ENCODE peak calls at places on chromosomes 2 and 18, in four cellular contexts. G is HCT116, H is neural progenitor cell, F is GM23338. B is an unnamed sample. For H3K79me2, the result is how much of the 10 kb centered on the place peaks cover.

GRCh38 chr2:150063432-150063889 is 424.0 kb downstream of the RND3 start:
- DNase-seq in G (no peak), H (no peak), F (no peak), B (no peak)

GRCh38 chr2:165803123-165803760 is 9.2 kb upstream of the GALNT3 start:
- DNase-seq in G (no peak), H (no peak), F (no peak), B (no peak)

GRCh38 chr18:23071285-23071684 is 64.0 kb upstream of the CABLES1 start:
- DNase-seq in G (no peak), H (no peak), F (no peak), B (peak)

GRCh38 chr18:24063121-24063731 is 48.7 kb downstream of the TTC39C start:
- DNase-seq in G (peak), H (no peak), F (no peak), B (no peak)

GRCh38 chr18:77191241-77191751 is 58.4 kb upstream of the GALR1 start:
- DNase-seq in G (no peak), H (peak), F (no peak), B (no peak)

GRCh38 chr2:220445429-220446105 is 818.1 kb downstream of the SLC4A3 start:
- DNase-seq in G (no peak), H (no peak), F (no peak), B (no peak)

GRCh38 chr2:60525859-60526258 is 27.6 kb downstream of the BCL11A start:
- DNase-seq in G (no peak), H (no peak), F (no peak), B (no peak)

GRCh38 chr2:196268022-196268421 is 96.6 kb upstream of the STK17B start:
- DNase-seq in G (no peak), H (no peak), F (no peak), B (no peak)

GRCh38 chr18:32469190-32469611 is 1.5 kb downstream of the GAREM1 start:
- DNase-seq in G (peak), H (peak), F (no peak), B (peak)

GRCh38 chr2:34806396-34806795 is 1207.3 kb upstream of the FAM98A start:
- DNase-seq in G (no peak), H (no peak), F (no peak), B (no peak)

GRCh38 chr2:12326449-12327190 is 390.1 kb upstream of the TRIB2 start:
- DNase-seq in G (no peak), H (peak), F (peak), B (no peak)

GRCh38 chr2:60843006-60843405 is 38.4 kb upstream of the REL start:
- DNase-seq in G (no peak), H (no peak), F (no peak), B (no peak)

GRCh38 chr18:70491734-70492348 is 203.0 kb downstream of the SOCS6 start:
- DNase-seq in G (peak), H (peak), F (peak), B (peak)

DNA sequence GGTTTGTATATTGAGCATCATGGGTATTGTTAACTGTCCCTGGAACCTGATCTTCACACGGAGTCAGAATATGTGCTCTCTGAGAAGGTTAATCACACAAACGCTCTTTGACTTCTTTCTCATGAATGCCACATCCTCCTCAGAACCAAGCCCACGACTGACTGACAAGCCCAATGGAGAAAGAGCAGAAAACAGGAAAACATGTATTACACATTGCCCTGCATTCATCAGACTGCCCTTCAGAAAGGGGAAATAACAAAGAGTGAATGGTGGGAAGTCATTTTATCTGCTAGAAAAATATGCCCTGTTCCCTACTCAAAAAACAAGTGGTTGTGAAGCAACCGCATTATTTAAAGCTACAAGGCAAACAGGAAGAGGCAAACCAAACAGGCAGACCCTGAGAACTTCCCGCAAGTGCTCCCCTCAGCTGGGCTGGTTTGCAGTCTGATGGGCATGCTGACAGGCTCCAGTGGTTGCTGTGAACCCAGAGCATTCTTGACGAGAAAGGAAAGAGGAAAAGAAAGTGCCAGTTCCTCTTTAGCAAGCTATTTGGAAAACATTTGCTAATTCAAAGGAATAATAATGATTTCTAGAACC is 172.9 kb upstream of the SETBP1 start:
- DNase-seq in G (no peak), H (no peak), F (no peak), B (no peak)
- TF ChIP-seq EZH2phosphoT487 in G (no peak), H (no peak), F (no peak), B (no peak)

GRCh38 chr2:122447237-122447636 is 691.8 kb downstream of the TSN start:
- DNase-seq in G (no peak), H (no peak), F (no peak), B (no peak)
- H3K79me2 ChIP-seq in G (under half), H (under half), F (under half), B (under half)

GRCh38 chr2:234963785-234964615 is 12.2 kb downstream of the SH3BP4 start:
- DNase-seq in G (peak), H (no peak), F (no peak), B (no peak)
- TF ChIP-seq EZH2phosphoT487 in G (no peak), H (no peak), F (no peak), B (no peak)

DNA sequence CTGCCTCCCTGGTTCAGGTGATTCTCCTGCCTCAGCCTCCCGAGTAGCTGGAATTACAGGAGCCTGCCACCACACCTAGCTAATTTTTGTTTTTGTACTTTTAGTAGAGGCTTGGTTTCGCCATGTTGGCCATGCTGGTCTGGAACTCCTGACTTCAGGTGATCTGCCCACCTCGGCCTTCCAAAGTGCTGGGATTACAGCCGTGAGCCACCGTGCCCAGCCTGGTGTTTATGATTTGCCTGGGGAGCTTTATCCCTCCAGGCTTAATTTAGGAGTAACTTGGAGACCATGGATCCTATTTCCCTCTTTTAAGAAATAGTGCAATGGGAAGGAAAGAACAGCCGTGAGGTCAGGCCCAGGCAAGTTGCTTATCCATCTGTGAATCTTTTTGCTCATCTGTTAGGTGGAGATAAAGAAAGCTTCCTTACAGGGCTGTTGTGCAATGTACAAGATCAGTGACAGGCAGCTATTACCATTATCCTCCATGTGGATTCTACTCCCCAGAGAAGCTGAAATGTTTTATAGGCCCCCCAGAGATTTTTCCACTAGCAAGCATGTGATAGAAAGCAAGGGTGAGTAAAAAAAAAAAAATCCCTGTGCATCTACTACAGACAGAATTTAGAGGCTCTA is 104.9 kb upstream of the MGAT5 start:
- DNase-seq in G (no peak), H (no peak), F (no peak), B (no peak)
- H3K79me2 ChIP-seq in G (under half), H (under half), F (half or more), B (half or more)

B was measured in MM.1S.